ENCODE peak calls at places on chromosome 19, in seven cellular contexts. T is pancreas; M is dorsolateral prefrontal cortex; J is tibial nerve; L is CD8-positive, alpha-beta T cell; S is tibial artery; Q is lung. V is an unnamed sample.

GRCh38 chr19:28492201-28492600 is 720.8 kb downstream of the UQCRFS1 start:
- DNase-seq in Q (no peak), M (no peak), L (no peak), T (no peak), J (no peak), S (no peak), V (no peak)

GRCh38 chr19:13615890-13616289 is 109.6 kb upstream of the CACNA1A start:
- DNase-seq in T (no peak), S (no peak), J (no peak), Q (no peak), L (no peak), M (peak), V (no peak)

GRCh38 chr19:17330546-17331253 is 4.0 kb downstream of the ANO8 start:
- DNase-seq in M (no peak), T (no peak), J (no peak), L (no peak), Q (no peak), S (no peak), V (no peak)

GRCh38 chr19:52689804-52690394 is 44.9 kb downstream of the ZNF611 start:
- DNase-seq in T (peak), S (peak), L (no peak), M (peak), Q (peak), J (peak), V (no peak)

GRCh38 chr19:40147693-40148347 is 43.4 kb upstream of the MAP3K10 start:
- DNase-seq in J (no peak), T (no peak), Q (no peak), M (no peak), S (no peak), L (no peak), V (no peak)

GRCh38 chr19:46065486-46065885 is 24.7 kb upstream of the IGFL4 start:
- DNase-seq in Q (no peak), S (no peak), J (no peak), T (no peak), L (no peak), M (no peak), V (no peak)

GRCh38 chr19:28641395-28641794 is 571.6 kb downstream of the UQCRFS1 start:
- DNase-seq in S (no peak), L (no peak), T (no peak), M (no peak), J (no peak), Q (no peak), V (no peak)

GRCh38 chr19:30276312-30276884 is 95.8 kb upstream of the ZNF536 start:
- DNase-seq in M (no peak), J (no peak), S (no peak), Q (no peak), T (no peak), L (no peak), V (no peak)

GRCh38 chr19:6030214-6030507 is 52.2 kb upstream of the RANBP3 start:
- DNase-seq in S (no peak), Q (no peak), L (no peak), J (no peak), T (no peak), M (no peak), V (no peak)

GRCh38 chr19:40571831-40572495 is 4.7 kb upstream of the SHKBP1 start:
- DNase-seq in T (no peak), Q (no peak), L (no peak), M (no peak), S (no peak), J (no peak), V (no peak)

GRCh38 chr19:28103916-28104315 is 1109.0 kb downstream of the UQCRFS1 start:
- DNase-seq in Q (no peak), S (no peak), M (no peak), L (no peak), T (no peak), J (no peak), V (no peak)

GRCh38 chr19:9309974-9310446 is 372 bp upstream of the ZNF699 start:
- DNase-seq in M (peak), S (peak), Q (peak), J (peak), L (no peak), T (no peak), V (peak)

GRCh38 chr19:44796701-44797115 is 12.2 kb upstream of the BCAM start:
- DNase-seq in M (no peak), T (no peak), S (no peak), Q (no peak), J (no peak), L (no peak), V (no peak)

GRCh38 chr19:1061987-1062386 is 5.0 kb upstream of the ARHGAP45 start:
- DNase-seq in Q (no peak), S (no peak), J (no peak), T (peak), L (no peak), M (no peak), V (no peak)

GRCh38 chr19:43534811-43535761 is 2.1 kb downstream of the ZNF575 start:
- DNase-seq in Q (peak), J (peak), S (peak), T (peak), M (peak), L (no peak), V (no peak)

GRCh38 chr19:36972594-36972993 is 56.5 kb downstream of the ZNF568 start:
- DNase-seq in S (no peak), T (peak), L (no peak), J (no peak), M (no peak), Q (no peak), V (no peak)

GRCh38 chr19:10000171-10000826 is 10.0 kb downstream of the COL5A3 start:
- DNase-seq in Q (peak), M (peak), T (no peak), L (peak), S (peak), J (peak), V (peak)

GRCh38 chr19:55503447-55504251 is 15.4 kb downstream of the SSC5D start:
- DNase-seq in Q (peak), J (peak), T (peak), L (peak), M (peak), S (peak), V (peak)

GRCh38 chr19:3344608-3345598 is 21.5 kb upstream of the NFIC start:
- DNase-seq in S (no peak), T (no peak), J (no peak), Q (no peak), M (no peak), L (no peak), V (no peak)

GRCh38 chr19:3343619-3344502 is 22.5 kb upstream of the NFIC start:
- DNase-seq in S (peak), T (peak), M (peak), J (peak), L (no peak), Q (peak), V (no peak)

GRCh38 chr19:3345850-3346460 is 20.4 kb upstream of the NFIC start:
- DNase-seq in Q (no peak), L (no peak), T (no peak), J (no peak), M (no peak), S (no peak), V (no peak)

GRCh38 chr19:3348042-3348441 is 18.3 kb upstream of the NFIC start:
- DNase-seq in S (no peak), M (no peak), T (no peak), Q (no peak), L (no peak), J (no peak), V (no peak)

DNA sequence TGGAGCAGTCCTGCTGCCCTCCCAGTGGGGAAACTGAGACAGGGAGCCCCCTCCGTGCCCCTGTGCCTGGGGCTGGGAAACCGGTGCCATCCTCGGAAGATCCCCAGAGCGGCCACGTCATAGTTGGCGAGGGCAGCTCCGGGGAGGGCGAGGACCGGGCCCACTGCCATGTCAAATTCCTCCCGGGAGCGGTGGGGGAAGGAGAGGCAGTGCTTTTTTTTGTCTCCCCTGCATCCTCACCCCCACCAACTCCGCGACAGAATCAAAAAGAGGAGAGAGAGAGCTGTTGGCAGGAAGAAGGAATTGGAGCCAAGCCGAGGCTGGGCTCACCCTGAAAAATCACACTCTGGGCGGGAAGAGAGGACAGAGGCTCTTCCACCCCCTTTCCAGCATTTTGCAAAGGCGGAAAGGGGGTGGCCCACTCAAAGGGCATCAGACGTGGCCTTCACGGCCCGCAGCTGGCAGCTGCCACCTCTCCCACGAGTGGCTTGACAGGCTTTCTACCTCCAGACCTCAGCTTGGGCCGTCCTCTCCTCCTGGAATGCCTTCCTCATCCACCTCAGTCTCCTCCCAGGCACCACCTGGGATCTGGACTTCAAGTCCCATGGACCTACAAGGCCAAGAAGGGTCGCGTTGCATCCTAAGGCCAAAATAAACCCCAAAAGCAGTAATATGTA is 19.6 kb upstream of the NFIC start:
- DNase-seq in L (no peak), Q (peak), J (peak), M (peak), S (peak), T (peak), V (no peak)
- H3K27ac ChIP-seq in L (no peak), Q (peak), J (peak), M (peak), S (peak), T (peak), V (no peak)

DNA sequence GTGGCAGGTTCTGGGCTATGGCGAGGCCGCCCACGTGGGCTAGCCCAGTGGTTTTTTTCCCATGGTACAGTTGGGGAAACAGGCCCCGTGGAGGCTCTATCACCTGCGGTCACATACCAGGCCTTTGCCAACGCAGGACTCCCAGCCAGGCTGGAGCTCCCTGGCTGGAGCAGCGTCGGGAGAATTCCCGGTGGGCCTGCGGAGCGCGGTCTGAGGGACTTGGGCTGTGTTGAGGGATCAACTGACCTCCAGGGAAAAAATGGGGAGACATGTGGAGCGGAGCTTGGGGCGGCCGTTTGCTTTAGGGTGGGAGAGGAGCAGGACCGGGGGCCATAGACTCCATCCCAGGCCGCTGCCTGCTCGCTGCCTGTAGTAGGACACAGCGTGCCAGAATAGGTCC is 16.4 kb downstream of the DOT1L start:
- DNase-seq in M (no peak), T (no peak), S (no peak), Q (no peak), J (no peak), L (no peak), V (no peak)
- H3K27ac ChIP-seq in M (no peak), T (no peak), S (no peak), Q (no peak), J (no peak), L (no peak), V (no peak)

GRCh38 chr19:12610540-12611360 is at the start of the genes ZNF490 and ZNF791:
- DNase-seq in L (peak), S (peak), M (peak), J (peak), Q (peak), T (peak), V (peak)
- H3K27ac ChIP-seq in L (peak), S (peak), M (peak), J (peak), Q (peak), T (peak), V (no peak)

DNA sequence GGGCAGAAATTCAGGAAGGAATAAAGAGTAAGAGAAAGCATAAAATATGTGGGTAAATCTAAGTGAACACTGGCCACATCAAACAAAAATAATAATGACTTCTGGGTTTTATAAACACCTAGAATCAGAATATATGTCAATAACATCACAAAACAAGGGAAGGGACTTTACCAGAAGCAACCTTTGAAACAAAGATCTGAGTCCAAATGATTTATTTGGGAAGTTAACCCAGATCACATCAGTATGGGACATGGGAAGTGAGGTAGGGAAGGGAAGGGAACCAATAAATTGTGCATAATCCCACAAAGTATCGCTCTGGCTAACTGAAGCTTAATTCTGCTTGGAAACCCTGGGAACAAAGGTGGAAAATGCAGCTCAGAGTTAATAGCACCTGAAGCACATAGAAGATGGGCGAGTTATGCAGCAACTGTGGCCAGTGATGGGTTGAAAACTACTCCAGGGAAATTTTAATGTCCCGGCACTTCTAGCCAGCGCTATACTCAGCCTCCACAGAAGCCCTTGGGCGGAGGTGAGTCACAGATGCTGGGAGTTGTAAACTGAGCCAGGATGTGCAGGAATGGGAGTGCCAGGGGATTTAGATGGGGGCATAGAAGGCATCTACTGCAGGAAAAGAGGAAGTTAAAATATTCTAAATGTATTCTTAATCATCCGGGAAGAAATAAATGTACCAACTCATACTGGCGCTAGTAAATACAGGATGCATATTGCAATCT is 34.3 kb upstream of the CEBPG start:
- DNase-seq in T (no peak), L (no peak), Q (no peak), S (no peak), M (no peak), J (no peak), V (no peak)
- H3K27ac ChIP-seq in T (no peak), L (no peak), Q (no peak), S (no peak), M (no peak), J (no peak), V (no peak)

GRCh38 chr19:54461201-54462071 is 2.1 kb downstream of the LENG9 start:
- DNase-seq in S (no peak), T (peak), J (no peak), Q (no peak), M (no peak), L (no peak), V (no peak)
- H3K27ac ChIP-seq in S (no peak), T (peak), J (no peak), Q (no peak), M (no peak), L (no peak), V (no peak)

DNA sequence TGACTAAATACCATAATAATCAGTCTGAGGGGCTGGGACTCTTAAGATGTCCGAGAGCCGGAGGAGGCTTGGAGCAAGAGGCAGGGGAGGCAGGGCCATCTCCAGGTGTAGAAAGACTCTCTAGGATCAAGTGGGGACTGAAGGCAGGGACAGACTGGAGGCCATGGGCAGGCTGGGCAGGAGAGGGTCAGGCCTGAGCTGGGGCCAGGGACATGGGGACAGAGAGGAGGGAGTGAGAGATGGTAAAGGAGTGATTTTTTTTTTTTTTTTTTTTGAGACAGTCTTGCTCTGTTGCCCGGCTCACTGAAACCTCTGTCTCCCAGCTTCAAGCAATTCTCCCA is 2.2 kb downstream of the JOSD2 start:
- DNase-seq in S (no peak), M (peak), Q (no peak), T (peak), J (no peak), L (no peak), V (no peak)
- H3K27ac ChIP-seq in S (no peak), M (no peak), Q (no peak), T (no peak), J (no peak), L (no peak), V (no peak)

DNA sequence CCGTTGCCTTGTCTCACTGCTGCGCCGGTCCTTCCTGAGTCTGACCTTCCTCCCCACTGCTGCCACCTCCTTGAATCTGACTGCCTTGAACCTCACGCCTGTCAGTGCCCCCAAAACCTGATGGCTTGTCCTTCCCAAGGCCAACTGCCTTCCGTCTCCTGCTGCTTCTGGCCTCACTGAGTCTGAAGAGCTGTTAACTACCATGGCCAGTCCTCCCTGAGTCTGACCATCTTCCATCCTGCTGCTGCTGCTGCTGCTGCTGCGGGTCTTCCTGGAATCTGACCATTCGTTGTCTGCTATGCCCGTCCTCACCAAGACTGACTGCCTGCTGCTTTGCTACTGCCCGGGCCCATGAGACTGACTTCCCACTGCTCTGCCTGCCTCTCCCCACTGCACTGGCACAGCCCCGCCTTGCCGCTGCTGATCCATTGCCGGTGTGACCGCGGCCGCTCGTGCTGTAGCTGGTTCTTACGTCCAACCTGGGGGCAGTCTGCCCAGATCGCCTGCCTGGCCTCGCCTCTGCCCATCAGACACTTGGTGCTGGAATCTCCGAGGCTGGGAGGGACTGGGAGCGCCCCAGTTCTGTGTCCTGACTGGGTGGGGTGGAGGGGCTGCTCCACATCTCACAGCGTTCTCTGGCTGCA is 2.9 kb upstream of the RCN3 start:
- DNase-seq in Q (no peak), L (no peak), J (no peak), M (no peak), S (no peak), T (no peak), V (no peak)
- H3K27ac ChIP-seq in Q (no peak), L (no peak), J (no peak), M (no peak), S (no peak), T (no peak), V (no peak)

GRCh38 chr19:16096281-16096855 is 15.3 kb upstream of the RAB8A start:
- DNase-seq in J (no peak), Q (no peak), S (no peak), M (no peak), L (no peak), T (peak), V (no peak)
- H3K27ac ChIP-seq in J (peak), Q (no peak), S (peak), M (no peak), L (no peak), T (no peak), V (no peak)

GRCh38 chr19:47725759-47726401 is 12.7 kb downstream of the EHD2 start:
- DNase-seq in J (no peak), S (no peak), M (no peak), L (no peak), T (peak), Q (peak), V (no peak)

GRCh38 chr19:47723573-47723923 is 10.3 kb downstream of the EHD2 start:
- DNase-seq in L (no peak), J (no peak), Q (peak), T (no peak), S (peak), M (no peak), V (no peak)

GRCh38 chr19:47729468-47729798 is 15.9 kb upstream of the NOP53 start:
- DNase-seq in S (peak), L (no peak), T (peak), J (peak), Q (peak), M (no peak), V (no peak)

GRCh38 chr19:47729799-47730520 is 15.4 kb upstream of the NOP53 start:
- DNase-seq in S (peak), J (peak), Q (peak), T (peak), L (no peak), M (peak), V (no peak)

GRCh38 chr19:47726467-47726866 is 13.2 kb downstream of the EHD2 start:
- DNase-seq in T (no peak), L (no peak), Q (peak), S (no peak), M (no peak), J (no peak), V (no peak)
- H3K27ac ChIP-seq in T (no peak), L (no peak), Q (no peak), S (peak), M (no peak), J (no peak), V (no peak)

V was measured in iPS DF 6.9.